ENCODE peak calls at places on chromosomes 3 and 15, in nine cellular contexts. One of them, this sample, is unnamed.

GRCh38 chr3:146770881-146771280 is 165.7 kb upstream of the PLSCR5 start:
- DNase-seq in activated CD4-positive, alpha-beta T cell treated with anti-CD3 and anti-CD28 coated beads, Interleukin-2, amount 50 U/mL, for 24 hours: no peak
- DNase-seq in NCI-H69: no peak
- DNase-seq in body of pancreas: no peak
- DNase-seq in HCT116: no peak
- DNase-seq in GM06990: no peak
- DNase-seq in activated T-helper 9 cell treated with anti-CD3 and anti-CD28 coated beads, Interleukin-2, amount 50 U/mL, for 16 hours: no peak
- DNase-seq in hepatocyte: no peak
- DNase-seq in activated T-cell treated with anti-CD3 and anti-CD28 coated beads for 1 hour: no peak
- DNase-seq in this sample: no peak

GRCh38 chr3:138675393-138675792 is 66.8 kb downstream of the FAIM start:
- DNase-seq in activated CD4-positive, alpha-beta T cell treated with anti-CD3 and anti-CD28 coated beads, Interleukin-2, amount 50 U/mL, for 24 hours: no peak
- DNase-seq in NCI-H69: no peak
- DNase-seq in body of pancreas: no peak
- DNase-seq in HCT116: no peak
- DNase-seq in GM06990: no peak
- DNase-seq in activated T-helper 9 cell treated with anti-CD3 and anti-CD28 coated beads, Interleukin-2, amount 50 U/mL, for 16 hours: no peak
- DNase-seq in hepatocyte: no peak
- DNase-seq in activated T-cell treated with anti-CD3 and anti-CD28 coated beads for 1 hour: no peak
- DNase-seq in this sample: no peak

GRCh38 chr15:57647071-57647790 is 55.5 kb downstream of the MYZAP start:
- DNase-seq in activated CD4-positive, alpha-beta T cell treated with anti-CD3 and anti-CD28 coated beads, Interleukin-2, amount 50 U/mL, for 24 hours: no peak
- DNase-seq in NCI-H69: no peak
- DNase-seq in body of pancreas: no peak
- DNase-seq in HCT116: no peak
- DNase-seq in GM06990: no peak
- DNase-seq in activated T-helper 9 cell treated with anti-CD3 and anti-CD28 coated beads, Interleukin-2, amount 50 U/mL, for 16 hours: no peak
- DNase-seq in hepatocyte: no peak
- DNase-seq in activated T-cell treated with anti-CD3 and anti-CD28 coated beads for 1 hour: no peak
- DNase-seq in this sample: no peak

GRCh38 chr3:134232146-134232545 is 18.5 kb downstream of the RYK start:
- DNase-seq in activated CD4-positive, alpha-beta T cell treated with anti-CD3 and anti-CD28 coated beads, Interleukin-2, amount 50 U/mL, for 24 hours: no peak
- DNase-seq in NCI-H69: no peak
- DNase-seq in body of pancreas: no peak
- DNase-seq in HCT116: no peak
- DNase-seq in GM06990: no peak
- DNase-seq in activated T-helper 9 cell treated with anti-CD3 and anti-CD28 coated beads, Interleukin-2, amount 50 U/mL, for 16 hours: no peak
- DNase-seq in hepatocyte: no peak
- DNase-seq in activated T-cell treated with anti-CD3 and anti-CD28 coated beads for 1 hour: no peak
- DNase-seq in this sample: no peak

GRCh38 chr3:106577241-106577640 is 708.4 kb upstream of the CBLB start:
- DNase-seq in activated CD4-positive, alpha-beta T cell treated with anti-CD3 and anti-CD28 coated beads, Interleukin-2, amount 50 U/mL, for 24 hours: no peak
- DNase-seq in NCI-H69: no peak
- DNase-seq in body of pancreas: no peak
- DNase-seq in HCT116: no peak
- DNase-seq in GM06990: no peak
- DNase-seq in activated T-helper 9 cell treated with anti-CD3 and anti-CD28 coated beads, Interleukin-2, amount 50 U/mL, for 16 hours: no peak
- DNase-seq in hepatocyte: no peak
- DNase-seq in activated T-cell treated with anti-CD3 and anti-CD28 coated beads for 1 hour: no peak
- DNase-seq in this sample: no peak

GRCh38 chr15:68700395-68701123 is 120.1 kb downstream of the ANP32A start:
- DNase-seq in activated CD4-positive, alpha-beta T cell treated with anti-CD3 and anti-CD28 coated beads, Interleukin-2, amount 50 U/mL, for 24 hours: no peak
- DNase-seq in NCI-H69: peak
- DNase-seq in body of pancreas: no peak
- DNase-seq in HCT116: no peak
- DNase-seq in GM06990: no peak
- DNase-seq in activated T-helper 9 cell treated with anti-CD3 and anti-CD28 coated beads, Interleukin-2, amount 50 U/mL, for 16 hours: no peak
- DNase-seq in hepatocyte: peak
- DNase-seq in activated T-cell treated with anti-CD3 and anti-CD28 coated beads for 1 hour: no peak
- DNase-seq in this sample: no peak

GRCh38 chr3:38203690-38204089 is 38.4 kb downstream of the OXSR1 start:
- DNase-seq in activated CD4-positive, alpha-beta T cell treated with anti-CD3 and anti-CD28 coated beads, Interleukin-2, amount 50 U/mL, for 24 hours: no peak
- DNase-seq in NCI-H69: no peak
- DNase-seq in body of pancreas: no peak
- DNase-seq in HCT116: no peak
- DNase-seq in GM06990: no peak
- DNase-seq in activated T-helper 9 cell treated with anti-CD3 and anti-CD28 coated beads, Interleukin-2, amount 50 U/mL, for 16 hours: no peak
- DNase-seq in hepatocyte: no peak
- DNase-seq in activated T-cell treated with anti-CD3 and anti-CD28 coated beads for 1 hour: no peak
- DNase-seq in this sample: no peak

GRCh38 chr3:68306571-68306970 is 625.8 kb downstream of the TAFA4 start:
- DNase-seq in activated CD4-positive, alpha-beta T cell treated with anti-CD3 and anti-CD28 coated beads, Interleukin-2, amount 50 U/mL, for 24 hours: no peak
- DNase-seq in NCI-H69: no peak
- DNase-seq in body of pancreas: no peak
- DNase-seq in HCT116: no peak
- DNase-seq in GM06990: no peak
- DNase-seq in activated T-helper 9 cell treated with anti-CD3 and anti-CD28 coated beads, Interleukin-2, amount 50 U/mL, for 16 hours: no peak
- DNase-seq in hepatocyte: peak
- DNase-seq in activated T-cell treated with anti-CD3 and anti-CD28 coated beads for 1 hour: no peak
- DNase-seq in this sample: no peak

GRCh38 chr3:161700998-161701397 is 204.4 kb downstream of the OTOL1 start:
- DNase-seq in activated CD4-positive, alpha-beta T cell treated with anti-CD3 and anti-CD28 coated beads, Interleukin-2, amount 50 U/mL, for 24 hours: no peak
- DNase-seq in NCI-H69: peak
- DNase-seq in body of pancreas: no peak
- DNase-seq in HCT116: no peak
- DNase-seq in GM06990: peak
- DNase-seq in activated T-helper 9 cell treated with anti-CD3 and anti-CD28 coated beads, Interleukin-2, amount 50 U/mL, for 16 hours: no peak
- DNase-seq in hepatocyte: peak
- DNase-seq in activated T-cell treated with anti-CD3 and anti-CD28 coated beads for 1 hour: no peak
- DNase-seq in this sample: peak

GRCh38 chr3:30538787-30539186 is 67.6 kb upstream of the TGFBR2 start:
- DNase-seq in activated CD4-positive, alpha-beta T cell treated with anti-CD3 and anti-CD28 coated beads, Interleukin-2, amount 50 U/mL, for 24 hours: no peak
- DNase-seq in NCI-H69: no peak
- DNase-seq in body of pancreas: no peak
- DNase-seq in HCT116: peak
- DNase-seq in GM06990: no peak
- DNase-seq in activated T-helper 9 cell treated with anti-CD3 and anti-CD28 coated beads, Interleukin-2, amount 50 U/mL, for 16 hours: no peak
- DNase-seq in hepatocyte: no peak
- DNase-seq in activated T-cell treated with anti-CD3 and anti-CD28 coated beads for 1 hour: no peak
- DNase-seq in this sample: no peak

GRCh38 chr15:90264649-90265048 is 823 bp upstream of the NGRN start:
- DNase-seq in activated CD4-positive, alpha-beta T cell treated with anti-CD3 and anti-CD28 coated beads, Interleukin-2, amount 50 U/mL, for 24 hours: no peak
- DNase-seq in NCI-H69: peak
- DNase-seq in body of pancreas: no peak
- DNase-seq in HCT116: no peak
- DNase-seq in GM06990: no peak
- DNase-seq in activated T-helper 9 cell treated with anti-CD3 and anti-CD28 coated beads, Interleukin-2, amount 50 U/mL, for 16 hours: peak
- DNase-seq in hepatocyte: peak
- DNase-seq in activated T-cell treated with anti-CD3 and anti-CD28 coated beads for 1 hour: no peak
- DNase-seq in this sample: peak

GRCh38 chr3:13783556-13783955 is 96.3 kb downstream of the WNT7A start:
- DNase-seq in activated CD4-positive, alpha-beta T cell treated with anti-CD3 and anti-CD28 coated beads, Interleukin-2, amount 50 U/mL, for 24 hours: no peak
- DNase-seq in NCI-H69: peak
- DNase-seq in body of pancreas: no peak
- DNase-seq in HCT116: no peak
- DNase-seq in GM06990: no peak
- DNase-seq in activated T-helper 9 cell treated with anti-CD3 and anti-CD28 coated beads, Interleukin-2, amount 50 U/mL, for 16 hours: no peak
- DNase-seq in hepatocyte: no peak
- DNase-seq in activated T-cell treated with anti-CD3 and anti-CD28 coated beads for 1 hour: no peak
- DNase-seq in this sample: no peak

GRCh38 chr15:79065744-79066376 is 24.7 kb downstream of the RASGRF1 start:
- DNase-seq in activated CD4-positive, alpha-beta T cell treated with anti-CD3 and anti-CD28 coated beads, Interleukin-2, amount 50 U/mL, for 24 hours: no peak
- DNase-seq in NCI-H69: no peak
- DNase-seq in body of pancreas: no peak
- DNase-seq in HCT116: no peak
- DNase-seq in GM06990: no peak
- DNase-seq in activated T-helper 9 cell treated with anti-CD3 and anti-CD28 coated beads, Interleukin-2, amount 50 U/mL, for 16 hours: no peak
- DNase-seq in hepatocyte: no peak
- DNase-seq in activated T-cell treated with anti-CD3 and anti-CD28 coated beads for 1 hour: no peak
- DNase-seq in this sample: no peak

GRCh38 chr15:36766449-36766848 is 187.0 kb downstream of the CDIN1 start:
- DNase-seq in activated CD4-positive, alpha-beta T cell treated with anti-CD3 and anti-CD28 coated beads, Interleukin-2, amount 50 U/mL, for 24 hours: no peak
- DNase-seq in NCI-H69: no peak
- DNase-seq in body of pancreas: no peak
- DNase-seq in HCT116: no peak
- DNase-seq in GM06990: no peak
- DNase-seq in activated T-helper 9 cell treated with anti-CD3 and anti-CD28 coated beads, Interleukin-2, amount 50 U/mL, for 16 hours: no peak
- DNase-seq in hepatocyte: no peak
- DNase-seq in activated T-cell treated with anti-CD3 and anti-CD28 coated beads for 1 hour: no peak
- DNase-seq in this sample: no peak

GRCh38 chr3:155070932-155071387 is 9.2 kb upstream of the MME start:
- DNase-seq in activated CD4-positive, alpha-beta T cell treated with anti-CD3 and anti-CD28 coated beads, Interleukin-2, amount 50 U/mL, for 24 hours: no peak
- DNase-seq in NCI-H69: no peak
- DNase-seq in body of pancreas: no peak
- DNase-seq in HCT116: no peak
- DNase-seq in GM06990: no peak
- DNase-seq in activated T-helper 9 cell treated with anti-CD3 and anti-CD28 coated beads, Interleukin-2, amount 50 U/mL, for 16 hours: no peak
- DNase-seq in hepatocyte: peak
- DNase-seq in activated T-cell treated with anti-CD3 and anti-CD28 coated beads for 1 hour: no peak
- DNase-seq in this sample: no peak

GRCh38 chr15:88257311-88257901 is 867 bp upstream of the NTRK3 start:
- DNase-seq in activated CD4-positive, alpha-beta T cell treated with anti-CD3 and anti-CD28 coated beads, Interleukin-2, amount 50 U/mL, for 24 hours: no peak
- DNase-seq in NCI-H69: no peak
- DNase-seq in body of pancreas: no peak
- DNase-seq in HCT116: no peak
- DNase-seq in GM06990: no peak
- DNase-seq in activated T-helper 9 cell treated with anti-CD3 and anti-CD28 coated beads, Interleukin-2, amount 50 U/mL, for 16 hours: no peak
- DNase-seq in hepatocyte: peak
- DNase-seq in activated T-cell treated with anti-CD3 and anti-CD28 coated beads for 1 hour: no peak
- DNase-seq in this sample: no peak

GRCh38 chr3:111472556-111472955 is 69.4 kb upstream of the CD96 start:
- DNase-seq in activated CD4-positive, alpha-beta T cell treated with anti-CD3 and anti-CD28 coated beads, Interleukin-2, amount 50 U/mL, for 24 hours: no peak
- DNase-seq in NCI-H69: no peak
- DNase-seq in body of pancreas: no peak
- DNase-seq in HCT116: no peak
- DNase-seq in GM06990: no peak
- DNase-seq in activated T-helper 9 cell treated with anti-CD3 and anti-CD28 coated beads, Interleukin-2, amount 50 U/mL, for 16 hours: no peak
- DNase-seq in hepatocyte: no peak
- DNase-seq in activated T-cell treated with anti-CD3 and anti-CD28 coated beads for 1 hour: no peak
- DNase-seq in this sample: no peak

GRCh38 chr3:181752202-181752671 is 40.5 kb downstream of the SOX2 start:
- DNase-seq in activated CD4-positive, alpha-beta T cell treated with anti-CD3 and anti-CD28 coated beads, Interleukin-2, amount 50 U/mL, for 24 hours: no peak
- DNase-seq in NCI-H69: peak
- DNase-seq in body of pancreas: no peak
- DNase-seq in HCT116: no peak
- DNase-seq in GM06990: no peak
- DNase-seq in activated T-helper 9 cell treated with anti-CD3 and anti-CD28 coated beads, Interleukin-2, amount 50 U/mL, for 16 hours: no peak
- DNase-seq in hepatocyte: no peak
- DNase-seq in activated T-cell treated with anti-CD3 and anti-CD28 coated beads for 1 hour: no peak
- DNase-seq in this sample: no peak

GRCh38 chr3:43866529-43867353 is 176.0 kb downstream of the ABHD5 start:
- DNase-seq in activated CD4-positive, alpha-beta T cell treated with anti-CD3 and anti-CD28 coated beads, Interleukin-2, amount 50 U/mL, for 24 hours: no peak
- DNase-seq in NCI-H69: no peak
- DNase-seq in body of pancreas: no peak
- DNase-seq in HCT116: no peak
- DNase-seq in GM06990: no peak
- DNase-seq in activated T-helper 9 cell treated with anti-CD3 and anti-CD28 coated beads, Interleukin-2, amount 50 U/mL, for 16 hours: no peak
- DNase-seq in hepatocyte: no peak
- DNase-seq in activated T-cell treated with anti-CD3 and anti-CD28 coated beads for 1 hour: no peak
- DNase-seq in this sample: peak

GRCh38 chr3:107806021-107806420 is 283.3 kb downstream of the BBX start:
- DNase-seq in activated CD4-positive, alpha-beta T cell treated with anti-CD3 and anti-CD28 coated beads, Interleukin-2, amount 50 U/mL, for 24 hours: no peak
- DNase-seq in NCI-H69: no peak
- DNase-seq in body of pancreas: no peak
- DNase-seq in HCT116: no peak
- DNase-seq in GM06990: no peak
- DNase-seq in activated T-helper 9 cell treated with anti-CD3 and anti-CD28 coated beads, Interleukin-2, amount 50 U/mL, for 16 hours: no peak
- DNase-seq in hepatocyte: no peak
- DNase-seq in activated T-cell treated with anti-CD3 and anti-CD28 coated beads for 1 hour: no peak
- DNase-seq in this sample: no peak

GRCh38 chr3:69306239-69307185 is 79.4 kb downstream of the FRMD4B start:
- DNase-seq in activated CD4-positive, alpha-beta T cell treated with anti-CD3 and anti-CD28 coated beads, Interleukin-2, amount 50 U/mL, for 24 hours: peak
- DNase-seq in NCI-H69: peak
- DNase-seq in body of pancreas: peak
- DNase-seq in HCT116: peak
- DNase-seq in GM06990: peak
- DNase-seq in activated T-helper 9 cell treated with anti-CD3 and anti-CD28 coated beads, Interleukin-2, amount 50 U/mL, for 16 hours: peak
- DNase-seq in hepatocyte: peak
- DNase-seq in activated T-cell treated with anti-CD3 and anti-CD28 coated beads for 1 hour: peak
- DNase-seq in this sample: peak